ENCODE peak calls at places on chromosome X, in six cellular contexts. S is HT1080; B is cardiac muscle cell; T is activated effector memory CD4-positive, alpha-beta T cell treated with Interleukin-2 at 50 U/mL for 16 hours; G is NCI-H1105 treated with DMSO at 0.1 percent for 48 hours; Y is amygdala. L is an unnamed sample.

GRCh38 chrX:120299928-120300327 is 11.3 kb downstream of the TMEM255A start:
- DNase-seq in B (no peak), T (no peak), G (peak), Y (no peak), S (no peak), L (peak)

GRCh38 chrX:40095588-40096394 is 2.0 kb downstream of the BCOR start:
- DNase-seq in G (no peak), Y (no peak), S (no peak), T (no peak), B (peak), L (peak)

GRCh38 chrX:53449632-53450031 is 15.5 kb upstream of the HSD17B10 start:
- DNase-seq in B (no peak), T (no peak), G (no peak), Y (no peak), S (no peak), L (no peak)

GRCh38 chrX:54423161-54423888 is 16.9 kb upstream of the TSR2 start:
- DNase-seq in G (no peak), S (no peak), B (peak), T (no peak), Y (no peak), L (no peak)

GRCh38 chrX:39309018-39309620 is 507.9 kb downstream of the MID1IP1 start:
- DNase-seq in B (peak), Y (no peak), S (peak), G (no peak), T (no peak), L (peak)

GRCh38 chrX:70262952-70263567 is 3.1 kb upstream of the P2RY4 start:
- DNase-seq in B (peak), T (no peak), G (peak), Y (no peak), S (peak), L (peak)

GRCh38 chrX:10769696-10770619 is 149.6 kb upstream of the MID1 start:
- DNase-seq in G (peak), S (peak), T (no peak), Y (no peak), B (peak), L (peak)

GRCh38 chrX:73581002-73581628 is 18.1 kb downstream of the CHIC1 start:
- DNase-seq in G (no peak), T (no peak), S (no peak), Y (no peak), B (no peak), L (no peak)

GRCh38 chrX:43556207-43556606 is 99.9 kb upstream of the MAOA start:
- DNase-seq in G (no peak), B (no peak), Y (no peak), T (no peak), S (no peak), L (peak)